ENCODE peak calls at places on chromosomes 7 and 10, in ten cellular contexts. F is HFFc6, E is lower lobe of right lung, U is GM13976, D is heart right ventricle, A is choroid plexus epithelial cell, P is GM10248, B is cardiac muscle cell, T is ovary, O is right lobe of liver. G is an unnamed sample.

GRCh38 chr10:53904506-53905241 is 896.4 kb downstream of the PCDH15 start:
- DNase-seq in F (no peak), E (no peak), U (no peak), D (no peak), A (no peak), P (no peak), B (no peak), T (no peak), O (no peak), G (no peak)

GRCh38 chr10:53314856-53315255 is 542.3 kb upstream of the MBL2 start:
- DNase-seq in F (peak; percentile 65), E (no peak), U (no peak), D (no peak), A (peak; percentile 97), P (no peak), B (peak; percentile 90), T (no peak), O (no peak), G (no peak)

GRCh38 chr10:43160067-43160918 is 22.0 kb downstream of the CSGALNACT2 start:
- DNase-seq in F (peak; percentile 57), E (no peak), U (peak; percentile 20), D (no peak), A (peak; percentile 71), P (peak; percentile 11), B (peak; percentile 54), T (no peak), O (no peak), G (no peak)

GRCh38 chr7:119090851-119091250 is 866.3 kb downstream of the ANKRD7 start:
- DNase-seq in F (no peak), E (no peak), U (no peak), D (no peak), A (peak; percentile 0), P (no peak), B (no peak), T (no peak), O (no peak), G (no peak)

GRCh38 chr10:104424719-104425118 is 71.1 kb downstream of the CFAP58 start:
- DNase-seq in F (no peak), E (no peak), U (peak; percentile 15), D (no peak), A (peak; percentile 24), P (peak; percentile 11), B (no peak), T (no peak), O (no peak), G (peak; percentile 33)

GRCh38 chr7:113694149-113694548 is 224.7 kb downstream of the PPP1R3A start:
- DNase-seq in F (no peak), E (no peak), U (no peak), D (no peak), A (no peak), P (no peak), B (no peak), T (no peak), O (no peak), G (no peak)

GRCh38 chr7:80185571-80185970 is 50.9 kb downstream of the GNAI1 start:
- DNase-seq in F (no peak), E (no peak), U (no peak), D (no peak), A (no peak), P (no peak), B (no peak), T (no peak), O (no peak), G (no peak)

GRCh38 chr7:99525713-99526440 is 21.4 kb downstream of the ZKSCAN5 start:
- DNase-seq in F (no peak), E (no peak), U (no peak), D (no peak), A (peak; percentile 30), P (no peak), B (no peak), T (no peak), O (no peak), G (no peak)

GRCh38 chr10:44647877-44648542 is 263.1 kb upstream of the CXCL12 start:
- DNase-seq in F (peak; percentile 46), E (no peak), U (no peak), D (no peak), A (peak; percentile 72), P (no peak), B (peak; percentile 92), T (peak; percentile 38), O (no peak), G (no peak)

GRCh38 chr10:84008878-84009277 is 130.4 kb upstream of the GHITM start:
- DNase-seq in F (no peak), E (no peak), U (peak; percentile 49), D (peak; percentile 16), A (peak; percentile 1), P (peak; percentile 50), B (peak; percentile 9), T (no peak), O (no peak), G (peak; percentile 43)

GRCh38 chr7:20797174-20798080 is 10.7 kb upstream of the SP8 start:
- DNase-seq in F (no peak), E (no peak), U (no peak), D (no peak), A (no peak), P (peak; percentile 61), B (no peak), T (no peak), O (peak; percentile 59), G (no peak)

GRCh38 chr7:75842836-75843446 is 29.3 kb upstream of the CCL24 start:
- DNase-seq in F (peak; percentile 83), E (no peak), U (peak; percentile 64), D (no peak), A (peak; percentile 95), P (peak; percentile 62), B (peak; percentile 96), T (peak; percentile 52), O (no peak), G (peak; percentile 63)
- TF ChIP-seq CTCF in F (no peak), E (no peak), U (no peak), D (no peak), A (no peak), P (no peak), B (no peak), T (no peak), O (no peak), G (no peak)

GRCh38 chr10:78035437-78035836 is 1.8 kb downstream of the RPS24 start:
- DNase-seq in F (no peak), E (no peak), U (no peak), D (no peak), A (no peak), P (no peak), B (no peak), T (no peak), O (no peak), G (no peak)

GRCh38 chr10:78035025-78035424 is 1.4 kb downstream of the RPS24 start:
- DNase-seq in F (peak; percentile 24), E (no peak), U (no peak), D (no peak), A (no peak), P (no peak), B (no peak), T (no peak), O (no peak), G (no peak)

GRCh38 chr10:78038105-78038504 is 4.4 kb downstream of the RPS24 start:
- DNase-seq in F (no peak), E (no peak), U (no peak), D (no peak), A (no peak), P (no peak), B (no peak), T (no peak), O (no peak), G (no peak)

GRCh38 chr10:78035933-78036583 is 2.4 kb downstream of the RPS24 start:
- DNase-seq in F (no peak), E (no peak), U (no peak), D (no peak), A (no peak), P (no peak), B (no peak), T (no peak), O (no peak), G (no peak)

GRCh38 chr10:78033623-78034470 is at the start of gene RPS24:
- DNase-seq in F (peak; percentile 95), E (peak; percentile 97), U (peak; percentile 95), D (peak; percentile 94), A (peak; percentile 99), P (peak; percentile 93), B (peak; percentile 99), T (peak; percentile 95), O (peak; percentile 97), G (peak; percentile 90)
- TF ChIP-seq CTCF in F (no peak), E (no peak), U (no peak), D (no peak), A (no peak), P (no peak), B (no peak), T (no peak), O (no peak), G (no peak)

GRCh38 chr10:62424026-62424425 is 49.9 kb downstream of the ZNF365 start:
- DNase-seq in F (no peak), E (no peak), U (no peak), D (no peak), A (peak; percentile 13), P (no peak), B (no peak), T (no peak), O (no peak), G (no peak)
- TF ChIP-seq CTCF in F (peak; percentile 21), E (no peak), U (no peak), D (no peak), A (no peak), P (no peak), B (no peak), T (no peak), O (no peak), G (no peak)

GRCh38 chr7:70694909-70695803 is 436.8 kb upstream of the GALNT17 start:
- DNase-seq in F (no peak), E (no peak), U (peak; percentile 52), D (peak; percentile 29), A (peak; percentile 38), P (peak; percentile 38), B (peak; percentile 21), T (peak; percentile 33), O (peak; percentile 51), G (peak; percentile 53)

GRCh38 chr7:70695804-70696104 is 436.2 kb upstream of the GALNT17 start:
- DNase-seq in F (no peak), E (no peak), U (no peak), D (no peak), A (no peak), P (no peak), B (no peak), T (no peak), O (no peak), G (peak; percentile 58)

GRCh38 chr7:70694357-70694908 is 437.5 kb upstream of the GALNT17 start:
- DNase-seq in F (no peak), E (peak; percentile 53), U (peak; percentile 67), D (peak; percentile 37), A (peak; percentile 47), P (peak; percentile 43), B (peak; percentile 47), T (peak; percentile 44), O (peak; percentile 63), G (peak; percentile 70)

GRCh38 chr7:70693300-70693689 is 438.6 kb upstream of the GALNT17 start:
- DNase-seq in F (no peak), E (no peak), U (no peak), D (no peak), A (peak; percentile 35), P (no peak), B (peak; percentile 20), T (peak; percentile 41), O (peak; percentile 79), G (no peak)

GRCh38 chr7:70693690-70694356 is 438.1 kb upstream of the GALNT17 start:
- DNase-seq in F (no peak), E (peak; percentile 81), U (peak; percentile 87), D (peak; percentile 80), A (peak; percentile 52), P (peak; percentile 75), B (peak; percentile 63), T (peak; percentile 67), O (peak; percentile 90), G (peak; percentile 91)
- TF ChIP-seq CTCF in F (no peak), E (peak; percentile 23), U (no peak), D (no peak), A (no peak), P (no peak), B (no peak), T (no peak), O (peak; percentile 18), G (no peak)

GRCh38 chr7:151009340-151010001 is 14.8 kb downstream of the ATG9B start:
- DNase-seq in F (no peak), E (no peak), U (no peak), D (no peak), A (no peak), P (no peak), B (no peak), T (no peak), O (no peak), G (no peak)
- TF ChIP-seq CTCF in F (no peak), E (no peak), U (no peak), D (no peak), A (no peak), P (no peak), B (no peak), T (no peak), O (no peak), G (no peak)

G was measured in GM13977.